ENCODE peak calls at places on chromosome 1, in seven cellular contexts. D is endothelial cell of umbilical vein, O is germinal center, X is NCI-H524, Y is pulmonary artery endothelial cell, T is pancreas, U is amniotic stem cell. W is an unnamed sample.

GRCh38 chr1:245576323-245576722 is 421.5 kb downstream of the KIF26B start:
- DNase-seq in D (no peak), O (no peak), X (no peak), Y (no peak), T (no peak), U (no peak), W (no peak)

GRCh38 chr1:226643701-226644540 is 95.2 kb downstream of the ITPKB start:
- DNase-seq in D (no peak), O (peak), X (no peak), Y (no peak), T (peak), U (no peak), W (peak)

GRCh38 chr1:162878000-162878596 is 17.1 kb upstream of the CCDC190 start:
- DNase-seq in D (peak), O (no peak), X (peak), Y (no peak), T (no peak), U (peak), W (no peak)

GRCh38 chr1:63622847-63623566 is 29.8 kb downstream of the PGM1 start:
- DNase-seq in D (no peak), O (no peak), X (peak), Y (no peak), T (no peak), U (no peak), W (no peak)

GRCh38 chr1:20604678-20605077 is 15.8 kb downstream of the CDA start:
- DNase-seq in D (no peak), O (no peak), X (no peak), Y (no peak), T (no peak), U (no peak), W (no peak)

GRCh38 chr1:172255223-172255560 is 165.3 kb upstream of the C1orf105 start:
- DNase-seq in D (no peak), O (no peak), X (no peak), Y (no peak), T (no peak), U (no peak), W (no peak)

GRCh38 chr1:147549526-147549925 is 8.2 kb downstream of the BCL9 start:
- DNase-seq in D (no peak), O (no peak), X (no peak), Y (no peak), T (no peak), U (no peak), W (no peak)

GRCh38 chr1:18157352-18157751 is 49.8 kb downstream of the IGSF21 start:
- DNase-seq in D (no peak), O (no peak), X (no peak), Y (no peak), T (no peak), U (no peak), W (no peak)